ENCODE peak calls at places on chromosomes 7 and 10, in six cellular contexts. E is HCT116; R is activated T-cell treated with anti-CD3 and anti-CD28 coated beads, Interleukin-2, amount 50 U/mL, for 72 hours; Y is astrocyte of the hippocampus; B is CD8-positive, alpha-beta memory T cell; H is stimulated activated CD4-positive, alpha-beta T cell treated with anti-CD3 and anti-CD28 coated beads, Interleukin-12 subunit alpha, Interleukin-12 subunit beta, amount 100 ng/mL, for 4 hours. J is an unnamed sample.

GRCh38 chr7:51303142-51303525 is 13.5 kb downstream of the COBL start:
- DNase-seq in B (no peak), E (no peak), Y (peak), R (no peak), H (no peak), J (no peak)

GRCh38 chr10:125983161-125983560 is 86.8 kb downstream of the FANK1 start:
- DNase-seq in B (no peak), R (no peak), H (no peak), E (no peak), Y (peak), J (no peak)

GRCh38 chr7:148230341-148230740 is 360.2 kb upstream of the C7orf33 start:
- DNase-seq in E (no peak), Y (no peak), H (no peak), B (no peak), R (no peak), J (no peak)

GRCh38 chr7:41870505-41871138 is 167.7 kb upstream of the INHBA start:
- DNase-seq in E (no peak), R (peak), B (no peak), H (no peak), Y (no peak), J (no peak)

GRCh38 chr7:92534572-92534971 is 6.0 kb downstream of the RBM48 start:
- DNase-seq in E (no peak), B (no peak), H (no peak), R (no peak), Y (no peak), J (no peak)

GRCh38 chr10:10477859-10478258 is 539.8 kb upstream of the CELF2 start:
- DNase-seq in Y (no peak), B (no peak), H (no peak), R (no peak), E (no peak), J (no peak)

GRCh38 chr7:113087278-113087998 is 811 bp upstream of the GPR85 start:
- DNase-seq in R (no peak), E (no peak), Y (peak), B (no peak), H (no peak), J (no peak)

GRCh38 chr7:87530126-87530525 is 54.6 kb upstream of the ABCB4 start:
- DNase-seq in E (no peak), Y (no peak), H (no peak), R (no peak), B (no peak), J (no peak)

GRCh38 chr7:84813376-84813775 is 373.5 kb downstream of the SEMA3D start:
- DNase-seq in R (no peak), E (no peak), H (no peak), Y (no peak), B (no peak), J (no peak)

GRCh38 chr7:111763221-111763791 is 201.0 kb upstream of the IMMP2L start:
- DNase-seq in H (no peak), B (no peak), Y (peak), E (peak), R (no peak), J (peak)

GRCh38 chr7:131556055-131556911 is at the start of gene PODXL:
- DNase-seq in R (peak), B (peak), H (peak), Y (peak), E (no peak), J (peak)

GRCh38 chr7:41114166-41114565 is 588.7 kb downstream of the INHBA start:
- DNase-seq in Y (no peak), B (no peak), R (no peak), H (no peak), E (no peak), J (no peak)

GRCh38 chr7:13981070-13981469 is 8.4 kb downstream of the ETV1 start:
- DNase-seq in Y (peak), R (no peak), H (no peak), E (peak), B (no peak), J (no peak)

GRCh38 chr7:30750574-30751256 is 1.2 kb upstream of the INMT start:
- DNase-seq in E (no peak), H (no peak), R (no peak), Y (peak), B (no peak), J (no peak)

GRCh38 chr7:128190051-128190640 is 50.9 kb upstream of the LEP start:
- DNase-seq in R (no peak), Y (no peak), B (no peak), H (no peak), E (no peak), J (no peak)

GRCh38 chr7:143003393-143004051 is 23.4 kb downstream of the OR9A2 start:
- DNase-seq in Y (peak), B (peak), E (peak), R (peak), H (no peak), J (peak)

GRCh38 chr10:24824124-24824523 is 100.4 kb upstream of the ARHGAP21 start:
- DNase-seq in H (no peak), B (no peak), E (no peak), R (peak), Y (no peak), J (peak)

GRCh38 chr7:141201145-141201885 is 127.5 kb downstream of the TMEM178B start:
- DNase-seq in R (no peak), Y (peak), E (no peak), B (no peak), H (no peak), J (no peak)

GRCh38 chr7:3880221-3880935 is 579.3 kb downstream of the SDK1 start:
- DNase-seq in H (no peak), Y (peak), E (no peak), B (no peak), R (no peak), J (no peak)

GRCh38 chr7:33449847-33450246 is 320.5 kb downstream of the BBS9 start:
- DNase-seq in Y (no peak), B (no peak), H (no peak), R (no peak), E (no peak), J (peak)

GRCh38 chr10:19250542-19250941 is 201.9 kb downstream of the MALRD1 start:
- DNase-seq in H (no peak), Y (no peak), R (no peak), E (no peak), B (no peak), J (no peak)

GRCh38 chr7:132160525-132161230 is 415.6 kb downstream of the PLXNA4 start:
- DNase-seq in Y (no peak), E (no peak), H (no peak), B (no peak), R (no peak), J (no peak)

GRCh38 chr10:30583778-30584415 is 45.7 kb downstream of the LYZL2 start:
- DNase-seq in R (peak), Y (peak), H (no peak), B (no peak), E (peak), J (peak)

GRCh38 chr7:114703677-114704076 is 218.2 kb upstream of the MDFIC start:
- DNase-seq in R (no peak), H (no peak), B (no peak), E (no peak), Y (peak), J (peak)

GRCh38 chr10:60883187-60883586 is 60.8 kb downstream of the RHOBTB1 start:
- DNase-seq in Y (peak), R (no peak), H (no peak), E (peak), B (no peak), J (no peak)

GRCh38 chr10:122532601-122533266 is 27.8 kb upstream of the DMBT1 start:
- DNase-seq in E (no peak), B (no peak), H (no peak), R (no peak), Y (no peak), J (no peak)

GRCh38 chr7:82393821-82394220 is 49.8 kb downstream of the CACNA2D1 start:
- DNase-seq in E (no peak), H (no peak), Y (no peak), B (no peak), R (no peak), J (no peak)

GRCh38 chr10:77350711-77351119 is 286.9 kb downstream of the KCNMA1 start:
- DNase-seq in H (no peak), R (peak), B (no peak), Y (peak), E (peak), J (peak)

GRCh38 chr7:149458235-149458634 is 2.6 kb downstream of the ZNF777 start:
- DNase-seq in E (no peak), H (no peak), B (no peak), Y (no peak), R (no peak), J (no peak)

GRCh38 chr7:141436676-141437075 is 114.5 kb upstream of the AGK start:
- DNase-seq in B (no peak), R (no peak), H (no peak), E (no peak), Y (no peak), J (no peak)

GRCh38 chr7:20030915-20031362 is 186.2 kb downstream of the MACC1 start:
- DNase-seq in Y (peak), E (peak), R (no peak), H (no peak), B (no peak), J (no peak)

GRCh38 chr10:60429084-60429849 is 39.6 kb upstream of the ANK3 start:
- DNase-seq in B (no peak), H (no peak), R (no peak), E (no peak), Y (no peak), J (no peak)

GRCh38 chr10:130175074-130175473 is 38.9 kb downstream of the GLRX3 start:
- DNase-seq in R (no peak), B (no peak), H (no peak), E (no peak), Y (no peak), J (peak)

GRCh38 chr10:4775808-4776207 is 50.2 kb upstream of the AKR1E2 start:
- DNase-seq in Y (no peak), B (no peak), R (no peak), H (no peak), E (no peak), J (no peak)

GRCh38 chr10:3897156-3897555 is 112.1 kb upstream of the KLF6 start:
- DNase-seq in B (no peak), Y (peak), H (no peak), R (no peak), E (no peak), J (no peak)

GRCh38 chr7:49776994-49777393 is 3.6 kb downstream of the VWC2 start:
- DNase-seq in E (no peak), B (no peak), R (no peak), H (no peak), Y (no peak), J (no peak)

GRCh38 chr7:158402471-158402870 is 185.2 kb downstream of the PTPRN2 start:
- DNase-seq in E (no peak), B (no peak), R (no peak), Y (no peak), H (no peak), J (no peak)